ENCODE peak calls at places on chromosome 12, in ten cellular contexts. T is WERI-Rb-1; W is tibial artery; G is breast epithelium; X is dorsolateral prefrontal cortex; P is prostate gland; N is CD8-positive, alpha-beta T cell; J is CD8-positive, alpha-beta memory T cell; H is esophagus squamous epithelium; D is ascending aorta. B is an unnamed sample.

GRCh38 chr12:38664661-38665269 is 240.6 kb downstream of the CPNE8 start:
- DNase-seq in T (peak; percentile 11), W (no peak), G (no peak), X (no peak), P (no peak), N (no peak), J (no peak), H (no peak), D (no peak), B (no peak)

GRCh38 chr12:114669501-114670256 is 14.3 kb downstream of the TBX3 start:
- DNase-seq in T (no peak), W (no peak), G (no peak), X (no peak), P (no peak), N (no peak), J (no peak), H (no peak), D (no peak), B (no peak)

GRCh38 chr12:2582631-2583616 is 211.8 kb upstream of the FKBP4 start:
- DNase-seq in T (peak; percentile 69), W (peak; percentile 42), G (no peak), X (peak; percentile 57), P (peak; percentile 36), N (no peak), J (peak; percentile 5), H (no peak), D (no peak), B (peak; percentile 21)

GRCh38 chr12:28872654-28873268 is 276.3 kb upstream of the FAR2 start:
- DNase-seq in T (peak; percentile 72), W (no peak), G (no peak), X (no peak), P (no peak), N (no peak), J (no peak), H (no peak), D (no peak), B (peak; percentile 46)

GRCh38 chr12:110741795-110742717 is 635 bp downstream of the PPP1CC start:
- DNase-seq in T (peak; percentile 44), W (no peak), G (no peak), X (no peak), P (no peak), N (no peak), J (peak; percentile 13), H (no peak), D (no peak), B (no peak)

GRCh38 chr12:1630081-1630826 is 1.2 kb downstream of the WNT5B start:
- DNase-seq in T (no peak), W (peak; percentile 55), G (peak; percentile 69), X (peak; percentile 61), P (peak; percentile 72), N (peak; percentile 36), J (no peak), H (no peak), D (no peak), B (no peak)

GRCh38 chr12:105427883-105428282 is 97.4 kb downstream of the C12orf75 start:
- DNase-seq in T (no peak), W (no peak), G (no peak), X (no peak), P (no peak), N (no peak), J (no peak), H (no peak), D (no peak), B (no peak)

GRCh38 chr12:97112161-97112560 is 205.1 kb downstream of the NEDD1 start:
- DNase-seq in T (no peak), W (no peak), G (no peak), X (no peak), P (no peak), N (no peak), J (no peak), H (no peak), D (no peak), B (no peak)

GRCh38 chr12:127174881-127175280 is 1092.1 kb upstream of the TMEM132C start:
- DNase-seq in T (no peak), W (no peak), G (no peak), X (no peak), P (no peak), N (no peak), J (no peak), H (no peak), D (no peak), B (no peak)

GRCh38 chr12:28955491-28955890 is 193.6 kb upstream of the FAR2 start:
- DNase-seq in T (no peak), W (no peak), G (no peak), X (no peak), P (no peak), N (no peak), J (no peak), H (no peak), D (no peak), B (no peak)

GRCh38 chr12:97131220-97131981 is 224.3 kb downstream of the NEDD1 start:
- DNase-seq in T (no peak), W (no peak), G (no peak), X (no peak), P (peak; percentile 4), N (no peak), J (no peak), H (no peak), D (no peak), B (no peak)

GRCh38 chr12:30694412-30694955 is 1.2 kb downstream of the IPO8 start:
- DNase-seq in T (no peak), W (no peak), G (no peak), X (no peak), P (no peak), N (no peak), J (no peak), H (no peak), D (no peak), B (no peak)

DNA sequence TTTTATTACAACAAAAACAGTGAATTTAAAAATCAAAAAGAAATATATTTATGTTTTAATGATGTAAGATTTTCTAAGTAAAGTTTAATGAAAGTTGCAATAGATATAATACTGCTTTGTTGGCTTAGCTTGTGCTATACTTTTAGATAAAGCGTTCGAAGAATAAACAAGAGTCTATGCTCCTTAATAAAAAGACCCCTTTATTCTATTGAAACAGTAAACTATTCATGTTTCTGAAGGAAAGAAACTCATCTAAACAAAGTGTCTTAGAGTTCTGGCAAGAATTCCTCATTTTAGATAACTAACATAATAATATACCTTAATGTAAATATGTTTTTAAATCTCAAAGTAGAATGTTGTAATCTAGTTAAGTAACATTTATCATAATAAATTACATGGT is 179.0 kb downstream of the RASSF9 start:
- DNase-seq in T (no peak), W (no peak), G (no peak), X (no peak), P (no peak), N (no peak), J (no peak), H (no peak), D (no peak), B (no peak)
- H3K27ac ChIP-seq in T (no peak overlapping the region), W (no peak overlapping the region), G (no peak overlapping the region), X (no peak overlapping the region), P (no peak overlapping the region), N (no peak overlapping the region), J (no peak overlapping the region), H (no peak overlapping the region), D (no peak overlapping the region), B (no peak overlapping the region)

GRCh38 chr12:89376202-89376529 is 23.9 kb upstream of the DUSP6 start:
- DNase-seq in T (no peak), W (no peak), G (no peak), X (no peak), P (no peak), N (no peak), J (no peak), H (no peak), D (no peak), B (no peak)
- H3K27ac ChIP-seq in T (no peak overlapping the region), W (no peak overlapping the region), G (no peak overlapping the region), X (no peak overlapping the region), P (no peak overlapping the region), N (no peak overlapping the region), J (no peak overlapping the region), H (no peak overlapping the region), D (no peak overlapping the region), B (no peak overlapping the region)

GRCh38 chr12:25099010-25099409 is 96.0 kb downstream of the DNAI7 start:
- DNase-seq in T (no peak), W (no peak), G (no peak), X (no peak), P (no peak), N (no peak), J (no peak), H (no peak), D (no peak), B (no peak)

GRCh38 chr12:25100738-25101445 is 94.1 kb downstream of the DNAI7 start:
- DNase-seq in T (no peak), W (no peak), G (no peak), X (no peak), P (no peak), N (no peak), J (no peak), H (no peak), D (no peak), B (no peak)

GRCh38 chr12:25102402-25102801 is 92.6 kb downstream of the DNAI7 start:
- DNase-seq in T (no peak), W (no peak), G (no peak), X (no peak), P (no peak), N (no peak), J (no peak), H (no peak), D (no peak), B (no peak)

GRCh38 chr12:25100203-25100602 is 94.8 kb downstream of the DNAI7 start:
- DNase-seq in T (no peak), W (no peak), G (no peak), X (no peak), P (no peak), N (no peak), J (no peak), H (no peak), D (no peak), B (no peak)
- H3K27ac ChIP-seq in T (no peak overlapping the region), W (no peak overlapping the region), G (no peak overlapping the region), X (no peak overlapping the region), P (no peak overlapping the region), N (no peak overlapping the region), J (no peak overlapping the region), H (no peak overlapping the region), D (no peak overlapping the region), B (no peak overlapping the region)

DNA sequence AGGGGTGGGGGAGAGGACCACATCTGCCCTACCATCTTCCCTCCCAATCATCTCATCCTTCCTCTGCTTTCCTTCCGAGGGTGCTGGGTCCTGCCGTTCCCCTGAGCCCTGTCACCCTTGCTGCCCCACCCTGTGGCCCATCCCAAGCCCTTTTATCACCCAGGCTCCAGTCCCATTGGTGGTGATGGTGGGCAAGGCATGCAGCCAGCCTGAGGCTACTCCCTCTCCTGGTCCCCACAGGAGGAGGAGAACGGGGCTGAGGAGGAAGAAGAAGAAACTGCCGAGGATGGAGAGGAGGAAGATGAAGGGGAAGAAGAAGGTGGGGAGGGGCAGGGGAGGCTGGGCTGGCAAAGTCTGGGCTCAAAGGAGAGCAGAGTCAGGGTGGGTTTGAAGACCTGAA is 2.6 kb upstream of the LAG3 start:
- DNase-seq in T (no peak), W (no peak), G (no peak), X (no peak), P (no peak), N (no peak), J (no peak), H (no peak), D (no peak), B (no peak)
- H3K27ac ChIP-seq in T (peak overlapping the region; percentile 96), W (peak overlapping the region; percentile 97), G (peak overlapping the region; percentile 100), X (no peak overlapping the region), P (peak overlapping the region; percentile 99), N (no peak overlapping the region), J (no peak overlapping the region), H (no peak overlapping the region), D (no peak overlapping the region), B (no peak overlapping the region)

B was measured in substantia nigra.